ENCODE peak calls at places on chromosomes 11 and 22, in ten cellular contexts. One of them, this sample, is unnamed.

GRCh38 chr11:16883179-16883578 is 131.0 kb downstream of the PLEKHA7 start:
- DNase-seq in fibroblast of villous mesenchyme: no peak
- DNase-seq in body of pancreas: no peak
- DNase-seq in A549: no peak
- DNase-seq in B cell: no peak
- DNase-seq in fibroblast of lung: no peak
- DNase-seq in Calu3: peak
- DNase-seq in tibial nerve: no peak
- DNase-seq in astrocyte of the spinal cord: no peak
- DNase-seq in psoas muscle: no peak
- DNase-seq in this sample: no peak

GRCh38 chr11:131713529-131714134 is 343.2 kb downstream of the NTM start:
- DNase-seq in fibroblast of lung: no peak
- DNase-seq in A549: no peak
- DNase-seq in astrocyte of the spinal cord: no peak
- DNase-seq in B cell: no peak
- DNase-seq in Calu3: no peak
- DNase-seq in psoas muscle: no peak
- DNase-seq in fibroblast of villous mesenchyme: no peak
- DNase-seq in body of pancreas: no peak
- DNase-seq in tibial nerve: no peak
- DNase-seq in this sample: no peak

GRCh38 chr11:3675971-3676370 is 4.8 kb upstream of the CHRNA10 start:
- DNase-seq in Calu3: no peak
- DNase-seq in astrocyte of the spinal cord: no peak
- DNase-seq in psoas muscle: no peak
- DNase-seq in fibroblast of lung: no peak
- DNase-seq in body of pancreas: no peak
- DNase-seq in fibroblast of villous mesenchyme: no peak
- DNase-seq in tibial nerve: no peak
- DNase-seq in A549: no peak
- DNase-seq in B cell: no peak
- DNase-seq in this sample: no peak

GRCh38 chr11:8826901-8827560 is 84.0 kb upstream of the AKIP1 start:
- DNase-seq in A549: no peak
- DNase-seq in astrocyte of the spinal cord: no peak
- DNase-seq in fibroblast of villous mesenchyme: peak
- DNase-seq in body of pancreas: no peak
- DNase-seq in tibial nerve: no peak
- DNase-seq in fibroblast of lung: peak
- DNase-seq in B cell: no peak
- DNase-seq in psoas muscle: no peak
- DNase-seq in Calu3: no peak
- DNase-seq in this sample: no peak

GRCh38 chr11:126319374-126319740 is 15.5 kb downstream of the DCPS start:
- DNase-seq in fibroblast of lung: no peak
- DNase-seq in A549: no peak
- DNase-seq in Calu3: no peak
- DNase-seq in astrocyte of the spinal cord: no peak
- DNase-seq in fibroblast of villous mesenchyme: peak
- DNase-seq in B cell: no peak
- DNase-seq in psoas muscle: no peak
- DNase-seq in tibial nerve: no peak
- DNase-seq in body of pancreas: no peak
- DNase-seq in this sample: no peak

GRCh38 chr11:96052921-96053631 is 129.2 kb upstream of the MTMR2 start:
- DNase-seq in B cell: no peak
- DNase-seq in fibroblast of lung: peak
- DNase-seq in tibial nerve: no peak
- DNase-seq in astrocyte of the spinal cord: peak
- DNase-seq in A549: no peak
- DNase-seq in body of pancreas: no peak
- DNase-seq in fibroblast of villous mesenchyme: peak
- DNase-seq in Calu3: no peak
- DNase-seq in psoas muscle: no peak
- DNase-seq in this sample: no peak

GRCh38 chr11:119460582-119460981 is 37.6 kb upstream of the THY1 start:
- DNase-seq in astrocyte of the spinal cord: peak
- DNase-seq in fibroblast of lung: peak
- DNase-seq in tibial nerve: no peak
- DNase-seq in body of pancreas: no peak
- DNase-seq in A549: no peak
- DNase-seq in B cell: no peak
- DNase-seq in psoas muscle: no peak
- DNase-seq in Calu3: no peak
- DNase-seq in fibroblast of villous mesenchyme: peak
- DNase-seq in this sample: no peak

GRCh38 chr11:19163627-19164026 is 38.2 kb downstream of the CSRP3 start:
- DNase-seq in tibial nerve: no peak
- DNase-seq in B cell: no peak
- DNase-seq in fibroblast of villous mesenchyme: no peak
- DNase-seq in fibroblast of lung: no peak
- DNase-seq in A549: no peak
- DNase-seq in Calu3: no peak
- DNase-seq in astrocyte of the spinal cord: no peak
- DNase-seq in psoas muscle: no peak
- DNase-seq in body of pancreas: no peak
- DNase-seq in this sample: no peak

GRCh38 chr22:49937758-49938564 is 19.5 kb downstream of the CRELD2 start:
- DNase-seq in body of pancreas: no peak
- DNase-seq in psoas muscle: no peak
- DNase-seq in astrocyte of the spinal cord: no peak
- DNase-seq in A549: no peak
- DNase-seq in B cell: no peak
- DNase-seq in fibroblast of villous mesenchyme: peak
- DNase-seq in fibroblast of lung: no peak
- DNase-seq in Calu3: no peak
- DNase-seq in tibial nerve: no peak
- DNase-seq in this sample: no peak

GRCh38 chr22:43159484-43160178 is 8.3 kb downstream of the TSPO start:
- DNase-seq in fibroblast of villous mesenchyme: no peak
- DNase-seq in A549: no peak
- DNase-seq in B cell: no peak
- DNase-seq in psoas muscle: peak
- DNase-seq in tibial nerve: no peak
- DNase-seq in body of pancreas: peak
- DNase-seq in astrocyte of the spinal cord: no peak
- DNase-seq in Calu3: peak
- DNase-seq in fibroblast of lung: no peak
- DNase-seq in this sample: no peak

GRCh38 chr11:8098879-8099278 is 17.9 kb downstream of the TUB start:
- DNase-seq in tibial nerve: no peak
- DNase-seq in fibroblast of lung: peak
- DNase-seq in B cell: no peak
- DNase-seq in Calu3: no peak
- DNase-seq in psoas muscle: peak
- DNase-seq in astrocyte of the spinal cord: no peak
- DNase-seq in body of pancreas: no peak
- DNase-seq in fibroblast of villous mesenchyme: no peak
- DNase-seq in A549: no peak
- DNase-seq in this sample: no peak

GRCh38 chr11:78319453-78319955 is 98.1 kb downstream of the GAB2 start:
- DNase-seq in Calu3: no peak
- DNase-seq in B cell: no peak
- DNase-seq in astrocyte of the spinal cord: peak
- DNase-seq in body of pancreas: no peak
- DNase-seq in psoas muscle: no peak
- DNase-seq in A549: no peak
- DNase-seq in fibroblast of villous mesenchyme: peak
- DNase-seq in tibial nerve: no peak
- DNase-seq in fibroblast of lung: peak
- DNase-seq in this sample: no peak

GRCh38 chr11:78101073-78101472 is 21.4 kb upstream of the NDUFC2 start:
- DNase-seq in astrocyte of the spinal cord: no peak
- DNase-seq in fibroblast of lung: peak
- DNase-seq in tibial nerve: no peak
- DNase-seq in psoas muscle: no peak
- DNase-seq in body of pancreas: no peak
- DNase-seq in Calu3: no peak
- DNase-seq in fibroblast of villous mesenchyme: peak
- DNase-seq in A549: no peak
- DNase-seq in B cell: no peak
- DNase-seq in this sample: no peak

GRCh38 chr11:5712507-5712906 is 22.9 kb downstream of the TRIM22 start:
- DNase-seq in tibial nerve: no peak
- DNase-seq in A549: peak
- DNase-seq in B cell: peak
- DNase-seq in fibroblast of lung: no peak
- DNase-seq in astrocyte of the spinal cord: peak
- DNase-seq in psoas muscle: no peak
- DNase-seq in Calu3: no peak
- DNase-seq in body of pancreas: no peak
- DNase-seq in fibroblast of villous mesenchyme: no peak
- DNase-seq in this sample: no peak
- TF ChIP-seq CTCF in tibial nerve: no peak
- TF ChIP-seq CTCF in A549: peak
- TF ChIP-seq CTCF in B cell: peak
- TF ChIP-seq CTCF in fibroblast of lung: peak
- TF ChIP-seq CTCF in astrocyte of the spinal cord: peak
- TF ChIP-seq CTCF in psoas muscle: peak
- TF ChIP-seq CTCF in Calu3: no peak
- TF ChIP-seq CTCF in body of pancreas: peak
- TF ChIP-seq CTCF in fibroblast of villous mesenchyme: peak
- TF ChIP-seq CTCF in this sample: peak

DNA sequence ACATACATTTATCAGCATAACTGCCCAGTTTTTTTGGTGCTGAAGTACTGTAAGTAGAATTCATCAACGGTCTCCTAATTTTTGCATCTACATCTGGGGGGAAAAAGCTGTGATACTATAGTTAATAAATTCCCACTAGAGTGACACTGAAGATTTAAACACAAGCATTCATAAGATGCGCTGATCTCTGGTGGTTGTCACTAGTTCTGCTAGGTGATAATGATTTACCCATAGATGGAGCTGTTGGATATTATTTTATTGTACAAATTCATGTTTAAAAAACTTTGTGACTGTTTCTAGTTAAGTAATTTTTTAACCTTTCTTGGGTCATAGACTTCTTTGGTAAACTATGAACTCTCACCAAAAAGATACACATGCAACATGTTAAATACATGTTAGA is 106.6 kb downstream of the EMSY start:
- DNase-seq in Calu3: no peak
- DNase-seq in A549: no peak
- DNase-seq in psoas muscle: no peak
- DNase-seq in tibial nerve: no peak
- DNase-seq in B cell: no peak
- DNase-seq in body of pancreas: no peak
- DNase-seq in fibroblast of villous mesenchyme: peak
- DNase-seq in fibroblast of lung: no peak
- DNase-seq in astrocyte of the spinal cord: peak
- DNase-seq in this sample: no peak
- TF ChIP-seq CTCF in Calu3: no peak
- TF ChIP-seq CTCF in A549: peak
- TF ChIP-seq CTCF in psoas muscle: peak
- TF ChIP-seq CTCF in tibial nerve: no peak
- TF ChIP-seq CTCF in B cell: peak
- TF ChIP-seq CTCF in body of pancreas: no peak
- TF ChIP-seq CTCF in fibroblast of villous mesenchyme: peak
- TF ChIP-seq CTCF in fibroblast of lung: no peak
- TF ChIP-seq CTCF in astrocyte of the spinal cord: peak
- TF ChIP-seq CTCF in this sample: peak

DNA sequence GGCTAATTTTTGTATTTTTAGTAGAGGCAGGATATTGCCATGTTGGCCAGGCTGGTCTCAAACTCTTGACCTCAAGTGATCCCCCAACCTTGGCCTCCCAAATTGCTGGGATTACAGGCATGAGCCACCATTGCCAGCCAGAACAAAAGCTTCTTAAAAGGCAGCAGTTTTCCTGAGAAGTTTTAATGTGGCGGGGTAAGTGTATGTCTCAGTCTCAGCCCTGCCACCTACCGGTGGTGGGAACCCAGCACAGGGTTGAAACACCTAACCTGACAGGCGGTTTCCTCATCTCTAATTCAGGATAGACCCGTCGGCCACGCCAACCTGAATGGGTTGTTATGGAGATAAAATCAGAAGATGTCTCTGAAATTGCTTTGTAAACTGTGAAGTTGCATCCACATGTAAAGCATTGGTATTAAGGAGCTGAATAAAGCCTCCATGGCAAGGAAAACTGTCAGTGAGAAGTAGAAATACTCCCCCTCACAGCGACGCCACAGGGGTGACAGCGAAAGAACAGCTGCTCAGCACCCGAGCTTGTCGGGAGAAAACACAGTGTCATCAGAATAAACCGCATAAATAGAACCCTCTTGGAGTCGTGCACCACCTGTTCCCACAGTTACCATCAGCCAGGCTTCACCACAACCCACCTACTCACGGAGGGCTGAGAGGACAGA is 165.9 kb upstream of the NCAM1 start:
- DNase-seq in tibial nerve: no peak
- DNase-seq in psoas muscle: peak
- DNase-seq in Calu3: peak
- DNase-seq in astrocyte of the spinal cord: peak
- DNase-seq in B cell: no peak
- DNase-seq in fibroblast of villous mesenchyme: peak
- DNase-seq in body of pancreas: no peak
- DNase-seq in A549: peak
- DNase-seq in fibroblast of lung: peak
- DNase-seq in this sample: no peak
- TF ChIP-seq CTCF in tibial nerve: peak
- TF ChIP-seq CTCF in psoas muscle: peak
- TF ChIP-seq CTCF in Calu3: no peak
- TF ChIP-seq CTCF in astrocyte of the spinal cord: peak
- TF ChIP-seq CTCF in B cell: peak
- TF ChIP-seq CTCF in fibroblast of villous mesenchyme: peak
- TF ChIP-seq CTCF in body of pancreas: peak
- TF ChIP-seq CTCF in A549: peak
- TF ChIP-seq CTCF in fibroblast of lung: peak
- TF ChIP-seq CTCF in this sample: peak

GRCh38 chr22:29345932-29346331 is 30.4 kb upstream of the RASL10A start:
- DNase-seq in psoas muscle: peak
- DNase-seq in B cell: no peak
- DNase-seq in fibroblast of lung: peak
- DNase-seq in Calu3: no peak
- DNase-seq in astrocyte of the spinal cord: peak
- DNase-seq in A549: no peak
- DNase-seq in fibroblast of villous mesenchyme: peak
- DNase-seq in body of pancreas: no peak
- DNase-seq in tibial nerve: no peak
- DNase-seq in this sample: no peak

GRCh38 chr22:29351042-29351441 is 35.5 kb upstream of the RASL10A start:
- DNase-seq in body of pancreas: peak
- DNase-seq in A549: no peak
- DNase-seq in fibroblast of villous mesenchyme: no peak
- DNase-seq in astrocyte of the spinal cord: no peak
- DNase-seq in B cell: no peak
- DNase-seq in tibial nerve: no peak
- DNase-seq in Calu3: no peak
- DNase-seq in fibroblast of lung: no peak
- DNase-seq in psoas muscle: peak
- DNase-seq in this sample: no peak

GRCh38 chr22:29351891-29352290 is 36.4 kb upstream of the RASL10A start:
- DNase-seq in tibial nerve: no peak
- DNase-seq in body of pancreas: no peak
- DNase-seq in psoas muscle: peak
- DNase-seq in Calu3: no peak
- DNase-seq in fibroblast of villous mesenchyme: no peak
- DNase-seq in A549: no peak
- DNase-seq in fibroblast of lung: no peak
- DNase-seq in astrocyte of the spinal cord: no peak
- DNase-seq in B cell: no peak
- DNase-seq in this sample: no peak

GRCh38 chr22:29346659-29347058 is 31.2 kb upstream of the RASL10A start:
- DNase-seq in fibroblast of lung: no peak
- DNase-seq in astrocyte of the spinal cord: no peak
- DNase-seq in fibroblast of villous mesenchyme: no peak
- DNase-seq in B cell: no peak
- DNase-seq in Calu3: no peak
- DNase-seq in tibial nerve: no peak
- DNase-seq in body of pancreas: peak
- DNase-seq in psoas muscle: peak
- DNase-seq in A549: no peak
- DNase-seq in this sample: no peak

GRCh38 chr22:29348956-29349355 is 33.5 kb upstream of the RASL10A start:
- DNase-seq in fibroblast of villous mesenchyme: no peak
- DNase-seq in fibroblast of lung: no peak
- DNase-seq in Calu3: no peak
- DNase-seq in tibial nerve: no peak
- DNase-seq in A549: no peak
- DNase-seq in body of pancreas: no peak
- DNase-seq in B cell: no peak
- DNase-seq in psoas muscle: peak
- DNase-seq in astrocyte of the spinal cord: no peak
- DNase-seq in this sample: no peak
- TF ChIP-seq CTCF in fibroblast of villous mesenchyme: no peak
- TF ChIP-seq CTCF in fibroblast of lung: no peak
- TF ChIP-seq CTCF in Calu3: no peak
- TF ChIP-seq CTCF in tibial nerve: no peak
- TF ChIP-seq CTCF in A549: no peak
- TF ChIP-seq CTCF in body of pancreas: no peak
- TF ChIP-seq CTCF in B cell: no peak
- TF ChIP-seq CTCF in psoas muscle: no peak
- TF ChIP-seq CTCF in astrocyte of the spinal cord: no peak
- TF ChIP-seq CTCF in this sample: no peak

This sample was measured in chondrocyte.